ENCODE peak calls at places on chromosome 18, in seven cellular contexts. P is germinal center; L is T-helper 1 cell; J is GF-D8; C is NCI-H1694 treated with DMSO at 0.1 percent for 48 hours; X is dermis blood vessel endothelial cell; W is stimulated activated CD4-positive, alpha-beta T cell treated with anti-CD3 and anti-CD28 coated beads, Interleukin-4, amount 100 ng/mL, for 48 hours. V is an unnamed sample.
A peak's percentile ranks its signal among the peaks of the same experiment; 100 is the strongest.

GRCh38 chr18:3998698-3999333 is 456.3 kb downstream of the DLGAP1 start:
- DNase-seq in C (peak; percentile 39), P (peak; percentile 10), L (no peak), X (peak; percentile 78), W (no peak), J (peak; percentile 7), V (peak; percentile 66)

GRCh38 chr18:70334728-70335329 is 46.0 kb downstream of the SOCS6 start:
- DNase-seq in P (no peak), L (no peak), C (no peak), J (no peak), X (no peak), W (no peak), V (no peak)

GRCh38 chr18:79381811-79382311 is 13.9 kb upstream of the NFATC1 start:
- DNase-seq in J (no peak), P (no peak), C (no peak), L (no peak), X (no peak), W (no peak), V (no peak)

GRCh38 chr18:62751341-62751821 is 36.0 kb downstream of the PHLPP1 start:
- DNase-seq in P (no peak), W (no peak), L (no peak), J (no peak), X (peak; percentile 73), C (no peak), V (no peak)

GRCh38 chr18:48580782-48581181 is 42.0 kb downstream of the CTIF start:
- DNase-seq in J (no peak), P (no peak), X (no peak), W (no peak), L (no peak), C (no peak), V (no peak)

GRCh38 chr18:13628211-13628610 is 98.1 kb downstream of the FAM210A start:
- DNase-seq in C (no peak), X (no peak), L (no peak), P (no peak), J (no peak), W (no peak), V (no peak)

GRCh38 chr18:59246796-59247195 is 26.5 kb downstream of the RAX start:
- DNase-seq in W (no peak), P (no peak), J (no peak), C (no peak), L (no peak), X (no peak), V (no peak)

GRCh38 chr18:63457987-63458386 is 18.8 kb upstream of the SERPINB5 start:
- DNase-seq in W (no peak), X (no peak), C (no peak), L (no peak), J (no peak), P (no peak), V (no peak)

GRCh38 chr18:47260924-47261701 is 9.7 kb upstream of the SKOR2 start:
- DNase-seq in W (no peak), P (no peak), C (no peak), L (no peak), J (no peak), X (no peak), V (no peak)

GRCh38 chr18:35588995-35589394 is 7.5 kb downstream of the GALNT1 start:
- DNase-seq in L (no peak), J (no peak), X (peak; percentile 49), P (peak; percentile 56), C (no peak), W (no peak), V (no peak)

GRCh38 chr18:79857082-79857661 is 59.4 kb downstream of the KCNG2 start:
- DNase-seq in J (no peak), W (no peak), X (no peak), C (peak; percentile 33), L (no peak), P (no peak), V (peak; percentile 77)

GRCh38 chr18:58315739-58316215 is 271.8 kb downstream of the NEDD4L start:
- DNase-seq in W (no peak), X (peak; percentile 87), P (no peak), L (no peak), C (no peak), J (no peak), V (no peak)

GRCh38 chr18:48186084-48186798 is 222.9 kb downstream of the ZBTB7C start:
- DNase-seq in L (no peak), W (no peak), J (no peak), C (no peak), P (no peak), X (no peak), V (no peak)

GRCh38 chr18:42922363-42922762 is 193.1 kb downstream of the RIT2 start:
- DNase-seq in X (no peak), L (no peak), C (no peak), P (no peak), W (no peak), J (no peak), V (no peak)

V was measured in myocyte.